ENCODE peak calls at places on chromosomes 1 and 21, in four cellular contexts. S, Z, F and K are unnamed samples.
A peak's percentile ranks its signal among the peaks of the same experiment; 100 is the strongest.

GRCh38 chr1:156673387-156674121 is 3.7 kb downstream of the NES start:
- DNase-seq in S (no peak), Z (no peak), F (no peak), K (no peak)

GRCh38 chr1:161725888-161726630 is 4.7 kb downstream of the FCRLB start:
- DNase-seq in Z (peak; percentile 49), S (no peak), F (peak; percentile 60), K (peak; percentile 70)

GRCh38 chr1:75732703-75733102 is 8.2 kb downstream of the ACADM start:
- DNase-seq in Z (no peak), F (no peak), S (no peak), K (no peak)

GRCh38 chr21:31873696-31874599 is 1.1 kb downstream of the HUNK start:
- DNase-seq in F (peak; percentile 32), S (no peak), Z (no peak), K (peak; percentile 74)

GRCh38 chr1:1100296-1100695 is 15.6 kb downstream of the C1orf159 start:
- DNase-seq in F (no peak), S (no peak), Z (no peak), K (no peak)

GRCh38 chr1:248853023-248853422 is 5.9 kb downstream of the ZNF692 start:
- DNase-seq in F (no peak), Z (no peak), S (no peak), K (no peak)

GRCh38 chr1:93437976-93438605 is 9.8 kb upstream of the FNBP1L start:
- DNase-seq in F (peak; percentile 51), S (no peak), Z (peak; percentile 69), K (peak; percentile 55)

GRCh38 chr1:245475116-245475515 is 320.3 kb downstream of the KIF26B start:
- DNase-seq in Z (no peak), F (no peak), S (no peak), K (no peak)

GRCh38 chr1:205052689-205053088 is 9.7 kb downstream of the CNTN2 start:
- DNase-seq in S (no peak), F (no peak), Z (no peak), K (no peak)

GRCh38 chr1:10295471-10296085 is 85.2 kb downstream of the KIF1B start:
- DNase-seq in F (no peak), S (no peak), Z (no peak), K (no peak)

GRCh38 chr1:10304295-10304694 is 93.9 kb downstream of the KIF1B start:
- DNase-seq in F (no peak), S (no peak), Z (no peak), K (no peak)

GRCh38 chr1:10302416-10302815 is 92.0 kb downstream of the KIF1B start:
- DNase-seq in S (no peak), F (no peak), Z (no peak), K (no peak)

GRCh38 chr1:10299174-10299573 is 88.8 kb downstream of the KIF1B start:
- DNase-seq in Z (no peak), S (peak; percentile 2), F (no peak), K (no peak)
- TF ChIP-seq MYC in Z (no peak), S (no peak), F (no peak), K (no peak)

GRCh38 chr1:234670936-234671628 is 61.1 kb upstream of the IRF2BP2 start:
- DNase-seq in F (no peak), Z (no peak), S (peak; percentile 31), K (no peak)
- TF ChIP-seq MAX in F (no peak), Z (no peak), S (no peak), K (no peak)

GRCh38 chr1:220089650-220090556 is at the start of gene BPNT1:
- DNase-seq in S (peak; percentile 100), Z (peak; percentile 97), F (peak; percentile 96), K (peak; percentile 94)

GRCh38 chr1:220084460-220084859 is 5.1 kb downstream of the BPNT1 start:
- DNase-seq in F (no peak), S (no peak), Z (peak; percentile 64), K (no peak)
- TF ChIP-seq MYC in F (no peak), S (no peak), Z (no peak), K (no peak)

GRCh38 chr1:72178266-72178665 is 104.1 kb downstream of the NEGR1 start:
- DNase-seq in F (no peak), S (no peak), Z (no peak), K (no peak)
- TF ChIP-seq MAX in F (no peak), S (no peak), Z (no peak), K (no peak)

GRCh38 chr1:228372183-228373003 is 34.2 kb downstream of the TRIM11 start:
- DNase-seq in S (no peak), F (no peak), Z (no peak), K (no peak)

GRCh38 chr1:228374711-228375577 is 31.7 kb downstream of the TRIM11 start:
- DNase-seq in Z (peak; percentile 14), F (peak; percentile 37), S (no peak), K (no peak)

GRCh38 chr1:228373004-228373680 is 33.5 kb downstream of the TRIM11 start:
- DNase-seq in Z (no peak), F (no peak), S (no peak), K (no peak)

GRCh38 chr1:228375578-228376261 is 30.9 kb downstream of the TRIM11 start:
- DNase-seq in Z (no peak), S (no peak), F (no peak), K (no peak)

DNA sequence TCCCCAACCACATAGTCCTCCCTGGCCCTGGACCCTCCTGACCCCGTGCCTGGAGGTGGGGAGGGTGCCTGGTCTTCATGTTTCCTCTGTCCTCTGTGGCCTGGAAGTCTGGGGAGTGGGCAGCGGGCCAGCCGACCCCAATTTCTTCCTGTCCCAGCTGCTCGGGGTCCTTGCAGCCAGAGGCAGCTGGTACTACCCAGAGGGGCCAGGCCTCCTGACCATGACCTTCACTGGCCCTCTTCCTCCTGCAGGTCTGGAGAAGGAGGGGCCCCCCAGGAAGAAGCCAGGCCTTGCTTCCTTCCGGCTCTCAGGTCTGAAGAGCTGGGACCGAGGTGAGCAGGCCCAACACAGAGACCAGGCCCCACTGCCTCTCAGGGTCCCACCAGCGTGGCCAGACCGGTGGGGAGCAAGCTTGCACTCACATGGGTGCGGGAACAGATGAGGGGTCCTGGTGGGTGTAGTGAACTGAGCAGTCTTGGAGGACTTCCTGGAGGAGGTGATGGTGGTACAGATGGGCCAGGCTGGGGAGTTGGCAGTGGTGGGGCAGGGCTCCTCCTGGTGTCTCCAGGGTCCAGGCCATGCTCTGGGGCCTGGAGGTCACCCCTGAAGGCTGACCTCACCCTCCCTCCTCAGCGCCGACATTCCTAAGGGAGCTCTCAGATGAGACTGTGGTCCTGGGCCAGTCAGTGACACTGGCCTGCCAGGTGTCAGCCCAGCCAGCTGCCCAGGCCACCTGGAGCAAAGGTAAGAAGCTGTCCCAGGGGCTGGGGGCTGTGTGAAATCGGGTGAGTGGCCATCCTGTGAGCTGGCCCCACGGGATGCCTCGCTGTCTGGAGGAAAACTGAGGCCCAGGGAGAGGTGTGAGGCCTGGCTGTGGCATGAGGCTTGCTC is 32.7 kb downstream of the TRIM11 start:
- DNase-seq in F (no peak), S (no peak), Z (no peak), K (no peak)
- TF ChIP-seq MYC in F (no peak), S (no peak), Z (no peak), K (no peak)

DNA sequence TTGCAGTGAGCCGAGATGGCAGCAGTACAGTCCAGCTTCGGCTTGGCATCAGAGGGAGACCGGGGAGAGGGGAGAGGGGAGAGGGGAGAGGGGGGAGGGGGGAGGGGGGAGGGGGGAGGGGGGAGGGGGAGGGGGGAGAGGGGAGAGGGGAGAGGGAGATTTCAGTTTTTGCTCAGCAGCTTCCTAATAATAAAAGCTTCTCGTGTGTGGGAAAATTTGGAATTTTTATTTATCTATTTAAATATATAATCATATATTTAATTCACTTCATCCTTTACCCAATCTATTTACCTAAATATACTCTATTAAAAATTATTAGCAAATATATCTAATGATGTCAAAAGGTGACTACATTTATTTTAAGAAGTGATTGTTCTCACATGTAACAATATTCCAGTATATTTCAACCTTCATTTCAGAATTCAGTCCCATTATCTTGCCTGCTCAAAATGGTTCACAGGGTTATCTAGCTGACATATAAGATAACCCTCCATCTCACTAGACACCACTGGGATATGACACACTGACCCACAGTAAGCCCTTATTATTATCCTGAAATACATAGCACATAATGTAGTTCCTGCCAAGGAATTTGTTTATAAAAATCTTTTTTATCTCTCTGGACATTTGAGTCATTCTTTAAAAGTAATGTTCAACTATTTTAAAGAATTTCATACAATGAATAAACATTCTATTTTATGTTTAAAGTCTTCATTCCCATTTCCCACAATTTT is 105.9 kb downstream of the GPATCH2 start:
- DNase-seq in F (no peak), S (no peak), Z (peak; percentile 66), K (no peak)
- TF ChIP-seq MAX in F (no peak), S (no peak), Z (no peak), K (no peak)

DNA sequence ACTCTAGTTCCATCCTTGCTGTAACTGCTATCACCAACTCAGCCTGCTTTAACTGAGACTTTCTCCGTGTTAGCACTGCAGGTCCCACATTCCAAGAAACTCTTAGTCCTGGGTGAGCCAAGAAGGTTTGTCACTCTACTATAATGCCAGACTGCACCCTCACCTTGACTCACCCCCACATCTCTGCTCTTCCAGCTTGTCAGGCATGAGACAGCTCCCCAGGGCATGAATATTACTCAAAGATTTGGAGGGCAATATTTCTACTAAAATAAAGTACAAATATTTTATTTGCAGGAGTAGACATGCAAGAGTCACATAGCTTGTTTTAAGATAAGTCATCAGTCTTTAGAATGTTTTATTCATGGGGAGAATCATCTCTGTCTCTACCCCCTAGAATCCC is 110.2 kb downstream of the MATN1 start:
- DNase-seq in S (no peak), Z (no peak), F (no peak), K (no peak)
- TF ChIP-seq MYC in S (no peak), Z (no peak), F (no peak), K (no peak)

GRCh38 chr1:196609114-196609737 is 986 bp upstream of the KCNT2 start:
- DNase-seq in F (peak; percentile 34), Z (no peak), S (no peak), K (no peak)
- TF ChIP-seq MAX in F (no peak), Z (no peak), S (no peak), K (no peak)

GRCh38 chr1:19664453-19665043 is at the start of gene HTR6:
- DNase-seq in S (no peak), F (no peak), Z (no peak), K (no peak)

GRCh38 chr1:19658186-19658585 is 6.5 kb upstream of the HTR6 start:
- DNase-seq in S (no peak), F (no peak), Z (no peak), K (no peak)

GRCh38 chr1:19662313-19662712 is 2.4 kb upstream of the HTR6 start:
- DNase-seq in Z (no peak), S (no peak), F (no peak), K (no peak)

GRCh38 chr1:19665044-19665455 is 375 bp downstream of the HTR6 start:
- DNase-seq in F (no peak), S (no peak), Z (no peak), K (no peak)

DNA sequence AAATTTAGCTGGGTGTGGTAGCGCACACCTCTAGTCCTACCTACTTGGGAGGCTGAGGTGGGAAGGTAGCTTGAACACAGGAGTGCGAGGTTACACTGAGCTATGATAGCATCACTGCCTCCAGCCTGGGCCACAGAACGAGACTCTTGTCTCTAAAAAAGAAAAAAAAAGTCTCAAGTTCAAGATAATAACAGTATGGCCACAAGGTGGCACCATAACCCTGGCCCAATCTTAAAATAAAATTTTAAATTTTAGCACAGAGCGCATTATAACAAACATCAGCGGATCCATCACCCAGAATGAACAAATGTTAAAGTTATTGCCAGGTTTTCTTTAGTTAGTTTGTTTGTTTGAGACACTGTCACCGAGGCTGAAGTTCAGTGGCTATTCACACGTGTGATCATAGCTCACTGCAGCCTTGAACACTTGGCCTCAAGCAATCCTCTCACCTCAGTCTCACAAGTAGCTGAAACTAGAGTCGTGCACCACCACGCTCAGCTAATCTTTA is 2.9 kb upstream of the HTR6 start:
- DNase-seq in F (peak; percentile 35), Z (peak; percentile 57), S (no peak), K (peak; percentile 44)
- TF ChIP-seq MYC in F (no peak), Z (no peak), S (no peak), K (no peak)

GRCh38 chr1:212977781-212978645 is 27.7 kb downstream of the VASH2 start:
- DNase-seq in Z (no peak), S (peak; percentile 59), F (no peak), K (no peak)
- TF ChIP-seq MAX in Z (no peak), S (no peak), F (no peak), K (no peak)